ENCODE peak calls at places on chromosomes 2 and 18, in seven cellular contexts. One of them, this sample, is unnamed.

GRCh38 chr2:138846216-138846821 is 66.1 kb upstream of the NXPH2 start:
- DNase-seq in astrocyte of the spinal cord: peak
- DNase-seq in NCI-H1048: peak
- DNase-seq in activated naive CD4-positive, alpha-beta T cell: no peak
- DNase-seq in AG09319: no peak
- DNase-seq in tibial nerve: no peak
- DNase-seq in activated gamma-delta T cell treated with Interleukin-2 at 50 U/mL for 16 hours: no peak
- DNase-seq in this sample: no peak

GRCh38 chr2:200860092-200860795 is 4.2 kb downstream of the CLK1 start:
- DNase-seq in activated naive CD4-positive, alpha-beta T cell: no peak
- DNase-seq in NCI-H1048: no peak
- DNase-seq in activated gamma-delta T cell treated with Interleukin-2 at 50 U/mL for 16 hours: no peak
- DNase-seq in AG09319: no peak
- DNase-seq in tibial nerve: peak
- DNase-seq in astrocyte of the spinal cord: no peak
- DNase-seq in this sample: peak

GRCh38 chr18:23539911-23540475 is 36.7 kb downstream of the RMC1 start:
- DNase-seq in activated gamma-delta T cell treated with Interleukin-2 at 50 U/mL for 16 hours: no peak
- DNase-seq in tibial nerve: no peak
- DNase-seq in AG09319: no peak
- DNase-seq in NCI-H1048: no peak
- DNase-seq in activated naive CD4-positive, alpha-beta T cell: no peak
- DNase-seq in astrocyte of the spinal cord: no peak
- DNase-seq in this sample: no peak

GRCh38 chr2:19176977-19177376 is 181.4 kb downstream of the OSR1 start:
- DNase-seq in AG09319: peak
- DNase-seq in NCI-H1048: no peak
- DNase-seq in tibial nerve: no peak
- DNase-seq in astrocyte of the spinal cord: peak
- DNase-seq in activated gamma-delta T cell treated with Interleukin-2 at 50 U/mL for 16 hours: no peak
- DNase-seq in activated naive CD4-positive, alpha-beta T cell: no peak
- DNase-seq in this sample: no peak

GRCh38 chr2:42764096-42764495 is at the start of gene OXER1:
- DNase-seq in astrocyte of the spinal cord: no peak
- DNase-seq in NCI-H1048: no peak
- DNase-seq in AG09319: no peak
- DNase-seq in activated naive CD4-positive, alpha-beta T cell: no peak
- DNase-seq in tibial nerve: no peak
- DNase-seq in activated gamma-delta T cell treated with Interleukin-2 at 50 U/mL for 16 hours: no peak
- DNase-seq in this sample: no peak

GRCh38 chr2:147204102-147204501 is 640.7 kb upstream of the ACVR2A start:
- DNase-seq in AG09319: peak
- DNase-seq in NCI-H1048: no peak
- DNase-seq in activated naive CD4-positive, alpha-beta T cell: no peak
- DNase-seq in tibial nerve: no peak
- DNase-seq in activated gamma-delta T cell treated with Interleukin-2 at 50 U/mL for 16 hours: no peak
- DNase-seq in astrocyte of the spinal cord: peak
- DNase-seq in this sample: no peak

GRCh38 chr2:26704441-26704977 is 12.0 kb downstream of the KCNK3 start:
- DNase-seq in tibial nerve: no peak
- DNase-seq in activated naive CD4-positive, alpha-beta T cell: no peak
- DNase-seq in NCI-H1048: no peak
- DNase-seq in activated gamma-delta T cell treated with Interleukin-2 at 50 U/mL for 16 hours: no peak
- DNase-seq in AG09319: peak
- DNase-seq in astrocyte of the spinal cord: peak
- DNase-seq in this sample: no peak

GRCh38 chr2:12465631-12466135 is 251.1 kb upstream of the TRIB2 start:
- DNase-seq in astrocyte of the spinal cord: no peak
- DNase-seq in activated gamma-delta T cell treated with Interleukin-2 at 50 U/mL for 16 hours: no peak
- DNase-seq in NCI-H1048: no peak
- DNase-seq in activated naive CD4-positive, alpha-beta T cell: no peak
- DNase-seq in tibial nerve: no peak
- DNase-seq in AG09319: no peak
- DNase-seq in this sample: no peak

GRCh38 chr2:240935101-240935876 is 29.2 kb downstream of the CROCC2 start:
- DNase-seq in activated gamma-delta T cell treated with Interleukin-2 at 50 U/mL for 16 hours: peak
- DNase-seq in NCI-H1048: no peak
- DNase-seq in astrocyte of the spinal cord: no peak
- DNase-seq in tibial nerve: no peak
- DNase-seq in AG09319: no peak
- DNase-seq in activated naive CD4-positive, alpha-beta T cell: no peak
- DNase-seq in this sample: no peak

GRCh38 chr18:72460210-72460680 is 83.9 kb downstream of the CBLN2 start:
- DNase-seq in activated naive CD4-positive, alpha-beta T cell: no peak
- DNase-seq in astrocyte of the spinal cord: peak
- DNase-seq in activated gamma-delta T cell treated with Interleukin-2 at 50 U/mL for 16 hours: no peak
- DNase-seq in AG09319: peak
- DNase-seq in tibial nerve: no peak
- DNase-seq in NCI-H1048: no peak
- DNase-seq in this sample: no peak

GRCh38 chr18:35158728-35159443 is 81.9 kb upstream of the ZNF397 start:
- DNase-seq in activated naive CD4-positive, alpha-beta T cell: no peak
- DNase-seq in AG09319: no peak
- DNase-seq in astrocyte of the spinal cord: no peak
- DNase-seq in tibial nerve: no peak
- DNase-seq in NCI-H1048: no peak
- DNase-seq in activated gamma-delta T cell treated with Interleukin-2 at 50 U/mL for 16 hours: no peak
- DNase-seq in this sample: no peak

GRCh38 chr2:149782566-149782965 is 195.0 kb upstream of the MMADHC start:
- DNase-seq in activated gamma-delta T cell treated with Interleukin-2 at 50 U/mL for 16 hours: no peak
- DNase-seq in NCI-H1048: no peak
- DNase-seq in activated naive CD4-positive, alpha-beta T cell: no peak
- DNase-seq in astrocyte of the spinal cord: no peak
- DNase-seq in AG09319: no peak
- DNase-seq in tibial nerve: no peak
- DNase-seq in this sample: no peak

GRCh38 chr2:80869858-80870438 is 565.4 kb upstream of the LRRTM1 start:
- DNase-seq in NCI-H1048: no peak
- DNase-seq in AG09319: no peak
- DNase-seq in activated naive CD4-positive, alpha-beta T cell: no peak
- DNase-seq in tibial nerve: no peak
- DNase-seq in astrocyte of the spinal cord: no peak
- DNase-seq in activated gamma-delta T cell treated with Interleukin-2 at 50 U/mL for 16 hours: no peak
- DNase-seq in this sample: no peak

GRCh38 chr2:168961450-168962229 is 60.5 kb downstream of the G6PC2 start:
- DNase-seq in NCI-H1048: peak
- DNase-seq in activated gamma-delta T cell treated with Interleukin-2 at 50 U/mL for 16 hours: peak
- DNase-seq in astrocyte of the spinal cord: peak
- DNase-seq in tibial nerve: peak
- DNase-seq in AG09319: peak
- DNase-seq in activated naive CD4-positive, alpha-beta T cell: no peak
- DNase-seq in this sample: peak

GRCh38 chr2:229104026-229104425 is 167.1 kb downstream of the PID1 start:
- DNase-seq in NCI-H1048: no peak
- DNase-seq in activated naive CD4-positive, alpha-beta T cell: no peak
- DNase-seq in activated gamma-delta T cell treated with Interleukin-2 at 50 U/mL for 16 hours: no peak
- DNase-seq in tibial nerve: no peak
- DNase-seq in AG09319: no peak
- DNase-seq in astrocyte of the spinal cord: no peak
- DNase-seq in this sample: no peak